ENCODE peak calls at places on chromosomes 3 and 15, in five cellular contexts. Q is GM19239; I is stimulated activated CD4-positive, alpha-beta T cell treated with anti-CD3 and anti-CD28 coated beads, Interleukin-4, amount 100 ng/mL, for 48 hours; W is HT1080; R is tibial nerve. H is an unnamed sample.

GRCh38 chr15:36359286-36359685 is 220.1 kb upstream of the CDIN1 start:
- DNase-seq in Q (no peak), I (no peak), W (no peak), R (no peak), H (no peak)

GRCh38 chr15:48604567-48604966 is 40.9 kb downstream of the FBN1 start:
- DNase-seq in Q (no peak), I (no peak), W (no peak), R (no peak), H (no peak)

GRCh38 chr3:146638718-146639117 is 33.6 kb upstream of the PLSCR5 start:
- DNase-seq in Q (no peak), I (no peak), W (no peak), R (no peak), H (no peak)

GRCh38 chr15:100918690-100919480 is at the start of gene LRRK1:
- DNase-seq in Q (no peak), I (no peak), W (peak), R (no peak), H (no peak)

GRCh38 chr3:37181766-37182165 is 7.4 kb upstream of the LRRFIP2 start:
- DNase-seq in Q (no peak), I (no peak), W (no peak), R (no peak), H (no peak)

GRCh38 chr3:122687298-122687697 is 6.7 kb downstream of the PARP14 start:
- DNase-seq in Q (no peak), I (no peak), W (no peak), R (no peak), H (no peak)

GRCh38 chr3:107989651-107990050 is 101.2 kb downstream of the CD47 start:
- DNase-seq in Q (no peak), I (no peak), W (no peak), R (no peak), H (no peak)

GRCh38 chr3:189813652-189814245 is 182.6 kb downstream of the TP63 start:
- DNase-seq in Q (no peak), I (no peak), W (no peak), R (no peak), H (no peak)

GRCh38 chr3:148923592-148923991 is 58.5 kb downstream of the CPA3 start:
- DNase-seq in Q (no peak), I (no peak), W (no peak), R (no peak), H (no peak)

GRCh38 chr3:100834332-100834731 is 125.0 kb downstream of the TFG start:
- DNase-seq in Q (no peak), I (no peak), W (no peak), R (no peak), H (no peak)

GRCh38 chr15:54197995-54198394 is 219.8 kb downstream of the UNC13C start:
- DNase-seq in Q (no peak), I (no peak), W (no peak), R (no peak), H (no peak)

GRCh38 chr3:113896930-113897329 is 50.9 kb upstream of the ZDHHC23 start:
- DNase-seq in Q (no peak), I (no peak), W (no peak), R (no peak), H (no peak)

GRCh38 chr3:74636981-74637380 is 22.5 kb upstream of the CNTN3 start:
- DNase-seq in Q (no peak), I (no peak), W (no peak), R (no peak), H (no peak)

GRCh38 chr15:85168642-85169173 is 187.1 kb downstream of the PDE8A start:
- DNase-seq in Q (peak), I (no peak), W (peak), R (no peak), H (peak)

GRCh38 chr3:14537590-14538450 is 2.3 kb downstream of the GRIP2 start:
- DNase-seq in Q (no peak), I (no peak), W (peak), R (no peak), H (no peak)

GRCh38 chr3:13532085-13532484 is 16.8 kb upstream of the FBLN2 start:
- DNase-seq in Q (no peak), I (no peak), W (no peak), R (no peak), H (no peak)

GRCh38 chr15:75994220-75994619 is 18.0 kb downstream of the NRG4 start:
- DNase-seq in Q (no peak), I (no peak), W (no peak), R (no peak), H (no peak)

GRCh38 chr3:99499235-99499798 is 139.1 kb upstream of the COL8A1 start:
- DNase-seq in Q (no peak), I (no peak), W (peak), R (no peak), H (no peak)

GRCh38 chr3:121660356-121661171 is at the start of gene HCLS1:
- DNase-seq in Q (peak), I (peak), W (peak), R (peak), H (no peak)

GRCh38 chr3:23044463-23044862 is 158.7 kb upstream of the UBE2E2 start:
- DNase-seq in Q (no peak), I (no peak), W (no peak), R (no peak), H (no peak)

GRCh38 chr3:71005797-71006321 is 577.7 kb downstream of the FOXP1 start:
- DNase-seq in Q (no peak), I (no peak), W (no peak), R (no peak), H (no peak)

GRCh38 chr3:84742915-84743314 is 215.9 kb upstream of the CADM2 start:
- DNase-seq in Q (no peak), I (no peak), W (no peak), R (no peak), H (no peak)